ENCODE peak calls at places on chromosomes 16 and 17, in ten cellular contexts. Y is stimulated activated CD4-positive, alpha-beta T cell treated with anti-CD3 and anti-CD28 coated beads, Interleukin-1b, Interleukin-23, amount 100 ng/mL, for 24 hours; E is AML-193; W is NCI-H2081 treated with DMSO at 0.1 percent for 48 hours; H is stimulated activated naive B cell treated with anti-CD40 and anti-IgM and Interleukin-4, amounts not matched to agents 10 μg/mL and 1 μg/mL and 100 μg/mL, for 72 hours; K is psoas muscle; S is tibial artery; U is nephron progenitor cell; Q is BJ; P is activated effector memory CD4-positive, alpha-beta T cell treated with anti-CD3 and anti-CD28 coated beads, Interleukin-2, amount 50 U/mL, for 16 hours. Z is an unnamed sample.

GRCh38 chr16:24957887-24958286 is 57.3 kb downstream of the ARHGAP17 start:
- DNase-seq in Y (no peak), E (no peak), W (no peak), H (no peak), K (no peak), S (no peak), U (no peak), Q (no peak), P (no peak), Z (no peak)

GRCh38 chr16:3469736-3470135 is 25.6 kb downstream of the C16orf90 start:
- DNase-seq in Y (no peak), E (no peak), W (no peak), H (no peak), K (no peak), S (no peak), U (no peak), Q (no peak), P (no peak), Z (no peak)

GRCh38 chr17:72947475-72947874 is 145.0 kb downstream of the SLC39A11 start:
- DNase-seq in Y (no peak), E (no peak), W (no peak), H (no peak), K (no peak), S (no peak), U (no peak), Q (no peak), P (no peak), Z (no peak)

GRCh38 chr17:75589017-75589918 is 1.7 kb downstream of the MYO15B start:
- DNase-seq in Y (peak), E (peak), W (peak), H (peak), K (peak), S (peak), U (peak), Q (no peak), P (peak), Z (peak)

GRCh38 chr16:31130336-31130812 is 5.2 kb downstream of the PRSS8 start:
- DNase-seq in Y (no peak), E (peak), W (no peak), H (no peak), K (no peak), S (no peak), U (no peak), Q (no peak), P (no peak), Z (no peak)

GRCh38 chr17:78966906-78967600 is 12.7 kb downstream of the LGALS3BP start:
- DNase-seq in Y (no peak), E (no peak), W (no peak), H (no peak), K (no peak), S (no peak), U (no peak), Q (no peak), P (no peak), Z (no peak)

GRCh38 chr16:66486773-66487579 is 59.9 kb downstream of the BEAN1 start:
- DNase-seq in Y (no peak), E (peak), W (no peak), H (no peak), K (no peak), S (peak), U (no peak), Q (no peak), P (no peak), Z (no peak)

GRCh38 chr17:81967533-81968395 is 6.8 kb upstream of the NOTUM start:
- DNase-seq in Y (peak), E (peak), W (no peak), H (peak), K (peak), S (peak), U (peak), Q (peak), P (peak), Z (peak)

GRCh38 chr17:3685174-3685812 is 10.7 kb downstream of the P2RX5 start:
- DNase-seq in Y (no peak), E (no peak), W (no peak), H (no peak), K (no peak), S (no peak), U (no peak), Q (no peak), P (no peak), Z (no peak)

GRCh38 chr16:79247386-79247785 is 353.2 kb downstream of the MAF start:
- DNase-seq in Y (no peak), E (no peak), W (no peak), H (no peak), K (no peak), S (no peak), U (no peak), Q (no peak), P (no peak), Z (no peak)

Z was measured in left ventricle myocardium inferior.